ENCODE peak calls at places on chromosomes 1 and 21, in ten cellular contexts. One of them, this sample, is unnamed.

GRCh38 chr1:203324103-203325003 is 19.0 kb downstream of the BTG2 start:
- DNase-seq in NCI-H2081 treated with DMSO at 0.1 percent for 48 hours: no peak
- DNase-seq in PC-3: no peak
- DNase-seq in activated naive CD8-positive, alpha-beta T cell treated with anti-CD3 and anti-CD28 coated beads, Interleukin-2, amount 50 U/mL, for 16 hours: peak; percentile 14
- DNase-seq in HCEC 1CT: no peak
- DNase-seq in AG08396: no peak
- DNase-seq in NCI-H1105 treated with DMSO at 0.1 percent for 48 hours: no peak
- DNase-seq in HCT116: no peak
- DNase-seq in AG04450: no peak
- DNase-seq in SK-N-SH: no peak
- DNase-seq in this sample: peak; percentile 57

GRCh38 chr1:19332832-19333231 is 20.7 kb downstream of the SLC66A1 start:
- DNase-seq in SK-N-SH: no peak
- DNase-seq in AG08396: no peak
- DNase-seq in HCT116: no peak
- DNase-seq in HCEC 1CT: no peak
- DNase-seq in activated naive CD8-positive, alpha-beta T cell treated with anti-CD3 and anti-CD28 coated beads, Interleukin-2, amount 50 U/mL, for 16 hours: no peak
- DNase-seq in NCI-H1105 treated with DMSO at 0.1 percent for 48 hours: no peak
- DNase-seq in AG04450: no peak
- DNase-seq in NCI-H2081 treated with DMSO at 0.1 percent for 48 hours: no peak
- DNase-seq in PC-3: no peak
- DNase-seq in this sample: no peak

GRCh38 chr21:44926364-44927101 is 5.8 kb upstream of the ITGB2 start:
- DNase-seq in AG08396: no peak
- DNase-seq in SK-N-SH: no peak
- DNase-seq in HCEC 1CT: no peak
- DNase-seq in NCI-H2081 treated with DMSO at 0.1 percent for 48 hours: no peak
- DNase-seq in PC-3: peak; percentile 21
- DNase-seq in AG04450: no peak
- DNase-seq in HCT116: no peak
- DNase-seq in activated naive CD8-positive, alpha-beta T cell treated with anti-CD3 and anti-CD28 coated beads, Interleukin-2, amount 50 U/mL, for 16 hours: no peak
- DNase-seq in NCI-H1105 treated with DMSO at 0.1 percent for 48 hours: no peak
- DNase-seq in this sample: no peak

GRCh38 chr1:203127672-203128611 is at the start of gene ADORA1:
- DNase-seq in PC-3: peak; percentile 38
- DNase-seq in HCT116: peak; percentile 10
- DNase-seq in NCI-H1105 treated with DMSO at 0.1 percent for 48 hours: peak; percentile 28
- DNase-seq in AG04450: no peak
- DNase-seq in NCI-H2081 treated with DMSO at 0.1 percent for 48 hours: no peak
- DNase-seq in AG08396: peak; percentile 76
- DNase-seq in SK-N-SH: peak; percentile 80
- DNase-seq in HCEC 1CT: peak; percentile 36
- DNase-seq in activated naive CD8-positive, alpha-beta T cell treated with anti-CD3 and anti-CD28 coated beads, Interleukin-2, amount 50 U/mL, for 16 hours: no peak
- DNase-seq in this sample: peak; percentile 62

GRCh38 chr1:55214214-55214902 is 806 bp downstream of the USP24 start:
- DNase-seq in NCI-H2081 treated with DMSO at 0.1 percent for 48 hours: no peak
- DNase-seq in SK-N-SH: peak; percentile 82
- DNase-seq in activated naive CD8-positive, alpha-beta T cell treated with anti-CD3 and anti-CD28 coated beads, Interleukin-2, amount 50 U/mL, for 16 hours: no peak
- DNase-seq in AG08396: peak; percentile 54
- DNase-seq in NCI-H1105 treated with DMSO at 0.1 percent for 48 hours: peak; percentile 39
- DNase-seq in AG04450: no peak
- DNase-seq in HCT116: no peak
- DNase-seq in HCEC 1CT: no peak
- DNase-seq in PC-3: peak; percentile 40
- DNase-seq in this sample: peak; percentile 70

GRCh38 chr1:34918609-34919561 is 10.6 kb downstream of the DLGAP3 start:
- DNase-seq in AG04450: no peak
- DNase-seq in SK-N-SH: peak; percentile 43
- DNase-seq in NCI-H2081 treated with DMSO at 0.1 percent for 48 hours: no peak
- DNase-seq in AG08396: no peak
- DNase-seq in HCT116: no peak
- DNase-seq in activated naive CD8-positive, alpha-beta T cell treated with anti-CD3 and anti-CD28 coated beads, Interleukin-2, amount 50 U/mL, for 16 hours: no peak
- DNase-seq in PC-3: no peak
- DNase-seq in NCI-H1105 treated with DMSO at 0.1 percent for 48 hours: peak; percentile 83
- DNase-seq in HCEC 1CT: no peak
- DNase-seq in this sample: no peak

GRCh38 chr1:2976180-2976562 is 45.1 kb upstream of the ACTRT2 start:
- DNase-seq in NCI-H1105 treated with DMSO at 0.1 percent for 48 hours: no peak
- DNase-seq in activated naive CD8-positive, alpha-beta T cell treated with anti-CD3 and anti-CD28 coated beads, Interleukin-2, amount 50 U/mL, for 16 hours: no peak
- DNase-seq in NCI-H2081 treated with DMSO at 0.1 percent for 48 hours: no peak
- DNase-seq in SK-N-SH: no peak
- DNase-seq in HCEC 1CT: no peak
- DNase-seq in AG04450: no peak
- DNase-seq in AG08396: no peak
- DNase-seq in HCT116: no peak
- DNase-seq in PC-3: no peak
- DNase-seq in this sample: peak; percentile 12

GRCh38 chr1:230176871-230177411 is 109.9 kb downstream of the GALNT2 start:
- DNase-seq in HCEC 1CT: peak; percentile 29
- DNase-seq in SK-N-SH: peak; percentile 87
- DNase-seq in HCT116: no peak
- DNase-seq in AG04450: no peak
- DNase-seq in NCI-H2081 treated with DMSO at 0.1 percent for 48 hours: peak; percentile 47
- DNase-seq in NCI-H1105 treated with DMSO at 0.1 percent for 48 hours: no peak
- DNase-seq in AG08396: peak; percentile 73
- DNase-seq in PC-3: no peak
- DNase-seq in activated naive CD8-positive, alpha-beta T cell treated with anti-CD3 and anti-CD28 coated beads, Interleukin-2, amount 50 U/mL, for 16 hours: no peak
- DNase-seq in this sample: no peak

GRCh38 chr1:111054656-111055055 is 85.2 kb downstream of the DRAM2 start:
- DNase-seq in HCT116: no peak
- DNase-seq in activated naive CD8-positive, alpha-beta T cell treated with anti-CD3 and anti-CD28 coated beads, Interleukin-2, amount 50 U/mL, for 16 hours: no peak
- DNase-seq in PC-3: no peak
- DNase-seq in SK-N-SH: no peak
- DNase-seq in HCEC 1CT: no peak
- DNase-seq in AG04450: no peak
- DNase-seq in NCI-H2081 treated with DMSO at 0.1 percent for 48 hours: no peak
- DNase-seq in NCI-H1105 treated with DMSO at 0.1 percent for 48 hours: no peak
- DNase-seq in AG08396: no peak
- DNase-seq in this sample: no peak

GRCh38 chr21:41962425-41962966 is 8.7 kb upstream of the C2CD2 start:
- DNase-seq in AG08396: no peak
- DNase-seq in NCI-H2081 treated with DMSO at 0.1 percent for 48 hours: no peak
- DNase-seq in activated naive CD8-positive, alpha-beta T cell treated with anti-CD3 and anti-CD28 coated beads, Interleukin-2, amount 50 U/mL, for 16 hours: no peak
- DNase-seq in SK-N-SH: no peak
- DNase-seq in HCEC 1CT: no peak
- DNase-seq in HCT116: no peak
- DNase-seq in AG04450: no peak
- DNase-seq in NCI-H1105 treated with DMSO at 0.1 percent for 48 hours: no peak
- DNase-seq in PC-3: no peak
- DNase-seq in this sample: no peak

GRCh38 chr1:154819628-154820590 is 50.2 kb downstream of the KCNN3 start:
- DNase-seq in NCI-H2081 treated with DMSO at 0.1 percent for 48 hours: no peak
- DNase-seq in activated naive CD8-positive, alpha-beta T cell treated with anti-CD3 and anti-CD28 coated beads, Interleukin-2, amount 50 U/mL, for 16 hours: no peak
- DNase-seq in HCEC 1CT: no peak
- DNase-seq in NCI-H1105 treated with DMSO at 0.1 percent for 48 hours: peak; percentile 11
- DNase-seq in AG04450: no peak
- DNase-seq in SK-N-SH: peak; percentile 57
- DNase-seq in AG08396: peak; percentile 36
- DNase-seq in PC-3: peak; percentile 48
- DNase-seq in HCT116: peak; percentile 26
- DNase-seq in this sample: no peak

GRCh38 chr1:194104247-194104844 is 917.9 kb upstream of the B3GALT2 start:
- DNase-seq in AG04450: no peak
- DNase-seq in activated naive CD8-positive, alpha-beta T cell treated with anti-CD3 and anti-CD28 coated beads, Interleukin-2, amount 50 U/mL, for 16 hours: no peak
- DNase-seq in AG08396: no peak
- DNase-seq in HCEC 1CT: no peak
- DNase-seq in NCI-H1105 treated with DMSO at 0.1 percent for 48 hours: no peak
- DNase-seq in NCI-H2081 treated with DMSO at 0.1 percent for 48 hours: no peak
- DNase-seq in HCT116: no peak
- DNase-seq in PC-3: no peak
- DNase-seq in SK-N-SH: no peak
- DNase-seq in this sample: no peak

GRCh38 chr21:28069446-28069845 is 923.2 kb downstream of the LTN1 start:
- DNase-seq in PC-3: peak; percentile 17
- DNase-seq in HCEC 1CT: peak; percentile 38
- DNase-seq in AG04450: peak; percentile 63
- DNase-seq in HCT116: no peak
- DNase-seq in NCI-H2081 treated with DMSO at 0.1 percent for 48 hours: no peak
- DNase-seq in SK-N-SH: no peak
- DNase-seq in activated naive CD8-positive, alpha-beta T cell treated with anti-CD3 and anti-CD28 coated beads, Interleukin-2, amount 50 U/mL, for 16 hours: no peak
- DNase-seq in NCI-H1105 treated with DMSO at 0.1 percent for 48 hours: no peak
- DNase-seq in AG08396: peak; percentile 25
- DNase-seq in this sample: no peak

GRCh38 chr1:78491311-78492071 is 717 bp downstream of the PTGFR start:
- DNase-seq in AG04450: no peak
- DNase-seq in NCI-H2081 treated with DMSO at 0.1 percent for 48 hours: no peak
- DNase-seq in HCEC 1CT: peak; percentile 72
- DNase-seq in AG08396: peak; percentile 62
- DNase-seq in HCT116: no peak
- DNase-seq in SK-N-SH: peak; percentile 57
- DNase-seq in activated naive CD8-positive, alpha-beta T cell treated with anti-CD3 and anti-CD28 coated beads, Interleukin-2, amount 50 U/mL, for 16 hours: no peak
- DNase-seq in PC-3: peak; percentile 58
- DNase-seq in NCI-H1105 treated with DMSO at 0.1 percent for 48 hours: peak; percentile 17
- DNase-seq in this sample: peak; percentile 6

GRCh38 chr1:31564606-31564989 is 11.7 kb upstream of the TINAGL1 start:
- DNase-seq in HCEC 1CT: no peak
- DNase-seq in NCI-H1105 treated with DMSO at 0.1 percent for 48 hours: no peak
- DNase-seq in PC-3: no peak
- DNase-seq in AG04450: no peak
- DNase-seq in AG08396: no peak
- DNase-seq in HCT116: no peak
- DNase-seq in activated naive CD8-positive, alpha-beta T cell treated with anti-CD3 and anti-CD28 coated beads, Interleukin-2, amount 50 U/mL, for 16 hours: no peak
- DNase-seq in SK-N-SH: no peak
- DNase-seq in NCI-H2081 treated with DMSO at 0.1 percent for 48 hours: no peak
- DNase-seq in this sample: no peak

GRCh38 chr1:226608699-226609505 is 60.3 kb downstream of the STUM start:
- DNase-seq in PC-3: peak; percentile 86
- DNase-seq in HCT116: peak; percentile 51
- DNase-seq in SK-N-SH: peak; percentile 84
- DNase-seq in NCI-H1105 treated with DMSO at 0.1 percent for 48 hours: peak; percentile 44
- DNase-seq in HCEC 1CT: peak; percentile 45
- DNase-seq in AG08396: peak; percentile 72
- DNase-seq in NCI-H2081 treated with DMSO at 0.1 percent for 48 hours: no peak
- DNase-seq in AG04450: peak; percentile 15
- DNase-seq in activated naive CD8-positive, alpha-beta T cell treated with anti-CD3 and anti-CD28 coated beads, Interleukin-2, amount 50 U/mL, for 16 hours: peak; percentile 43
- DNase-seq in this sample: peak; percentile 74

GRCh38 chr21:42707207-42707830 is 53.9 kb downstream of the PDE9A start:
- DNase-seq in HCEC 1CT: no peak
- DNase-seq in HCT116: no peak
- DNase-seq in PC-3: no peak
- DNase-seq in activated naive CD8-positive, alpha-beta T cell treated with anti-CD3 and anti-CD28 coated beads, Interleukin-2, amount 50 U/mL, for 16 hours: no peak
- DNase-seq in NCI-H2081 treated with DMSO at 0.1 percent for 48 hours: no peak
- DNase-seq in AG08396: no peak
- DNase-seq in SK-N-SH: no peak
- DNase-seq in AG04450: no peak
- DNase-seq in NCI-H1105 treated with DMSO at 0.1 percent for 48 hours: no peak
- DNase-seq in this sample: no peak

GRCh38 chr1:6392880-6393399 is 627 bp downstream of the ACOT7 start:
- DNase-seq in AG08396: peak; percentile 59
- DNase-seq in NCI-H2081 treated with DMSO at 0.1 percent for 48 hours: no peak
- DNase-seq in SK-N-SH: no peak
- DNase-seq in NCI-H1105 treated with DMSO at 0.1 percent for 48 hours: no peak
- DNase-seq in activated naive CD8-positive, alpha-beta T cell treated with anti-CD3 and anti-CD28 coated beads, Interleukin-2, amount 50 U/mL, for 16 hours: no peak
- DNase-seq in PC-3: no peak
- DNase-seq in HCT116: no peak
- DNase-seq in HCEC 1CT: no peak
- DNase-seq in AG04450: no peak
- DNase-seq in this sample: no peak

GRCh38 chr1:59367269-59368006 is 70.5 kb downstream of the FGGY start:
- DNase-seq in SK-N-SH: no peak
- DNase-seq in HCEC 1CT: peak; percentile 94
- DNase-seq in activated naive CD8-positive, alpha-beta T cell treated with anti-CD3 and anti-CD28 coated beads, Interleukin-2, amount 50 U/mL, for 16 hours: no peak
- DNase-seq in NCI-H2081 treated with DMSO at 0.1 percent for 48 hours: no peak
- DNase-seq in NCI-H1105 treated with DMSO at 0.1 percent for 48 hours: no peak
- DNase-seq in HCT116: no peak
- DNase-seq in AG08396: peak; percentile 77
- DNase-seq in AG04450: peak; percentile 82
- DNase-seq in PC-3: no peak
- DNase-seq in this sample: peak; percentile 44

GRCh38 chr21:31133243-31133830 is 95.1 kb upstream of the KRTAP19-8 start:
- DNase-seq in activated naive CD8-positive, alpha-beta T cell treated with anti-CD3 and anti-CD28 coated beads, Interleukin-2, amount 50 U/mL, for 16 hours: no peak
- DNase-seq in SK-N-SH: no peak
- DNase-seq in NCI-H2081 treated with DMSO at 0.1 percent for 48 hours: no peak
- DNase-seq in NCI-H1105 treated with DMSO at 0.1 percent for 48 hours: no peak
- DNase-seq in HCEC 1CT: no peak
- DNase-seq in AG04450: no peak
- DNase-seq in AG08396: no peak
- DNase-seq in HCT116: no peak
- DNase-seq in PC-3: no peak
- DNase-seq in this sample: no peak

GRCh38 chr1:87450615-87451209 is 122.0 kb downstream of the LMO4 start:
- DNase-seq in AG08396: no peak
- DNase-seq in HCT116: no peak
- DNase-seq in SK-N-SH: no peak
- DNase-seq in PC-3: peak; percentile 29
- DNase-seq in AG04450: no peak
- DNase-seq in HCEC 1CT: no peak
- DNase-seq in NCI-H1105 treated with DMSO at 0.1 percent for 48 hours: no peak
- DNase-seq in NCI-H2081 treated with DMSO at 0.1 percent for 48 hours: no peak
- DNase-seq in activated naive CD8-positive, alpha-beta T cell treated with anti-CD3 and anti-CD28 coated beads, Interleukin-2, amount 50 U/mL, for 16 hours: no peak
- DNase-seq in this sample: peak; percentile 32

GRCh38 chr1:53869454-53870117 is 20.0 kb downstream of the YIPF1 start:
- DNase-seq in HCEC 1CT: no peak
- DNase-seq in SK-N-SH: no peak
- DNase-seq in AG04450: no peak
- DNase-seq in HCT116: no peak
- DNase-seq in PC-3: no peak
- DNase-seq in activated naive CD8-positive, alpha-beta T cell treated with anti-CD3 and anti-CD28 coated beads, Interleukin-2, amount 50 U/mL, for 16 hours: no peak
- DNase-seq in AG08396: no peak
- DNase-seq in NCI-H1105 treated with DMSO at 0.1 percent for 48 hours: no peak
- DNase-seq in NCI-H2081 treated with DMSO at 0.1 percent for 48 hours: no peak
- DNase-seq in this sample: no peak

GRCh38 chr1:62906428-62906886 is 122.5 kb downstream of the ATG4C start:
- DNase-seq in NCI-H2081 treated with DMSO at 0.1 percent for 48 hours: no peak
- DNase-seq in HCEC 1CT: no peak
- DNase-seq in PC-3: peak; percentile 7
- DNase-seq in AG04450: no peak
- DNase-seq in AG08396: peak; percentile 13
- DNase-seq in activated naive CD8-positive, alpha-beta T cell treated with anti-CD3 and anti-CD28 coated beads, Interleukin-2, amount 50 U/mL, for 16 hours: no peak
- DNase-seq in NCI-H1105 treated with DMSO at 0.1 percent for 48 hours: peak; percentile 4
- DNase-seq in SK-N-SH: peak; percentile 10
- DNase-seq in HCT116: peak; percentile 21
- DNase-seq in this sample: no peak

GRCh38 chr1:21898326-21899155 is 38.6 kb downstream of the HSPG2 start:
- DNase-seq in AG04450: no peak
- DNase-seq in NCI-H1105 treated with DMSO at 0.1 percent for 48 hours: no peak
- DNase-seq in SK-N-SH: no peak
- DNase-seq in activated naive CD8-positive, alpha-beta T cell treated with anti-CD3 and anti-CD28 coated beads, Interleukin-2, amount 50 U/mL, for 16 hours: no peak
- DNase-seq in NCI-H2081 treated with DMSO at 0.1 percent for 48 hours: no peak
- DNase-seq in HCT116: no peak
- DNase-seq in PC-3: no peak
- DNase-seq in HCEC 1CT: no peak
- DNase-seq in AG08396: peak; percentile 67
- DNase-seq in this sample: no peak

GRCh38 chr1:204130178-204130577 is 21.7 kb downstream of the ETNK2 start:
- DNase-seq in NCI-H2081 treated with DMSO at 0.1 percent for 48 hours: no peak
- DNase-seq in AG08396: no peak
- DNase-seq in NCI-H1105 treated with DMSO at 0.1 percent for 48 hours: peak; percentile 79
- DNase-seq in SK-N-SH: peak; percentile 80
- DNase-seq in HCEC 1CT: no peak
- DNase-seq in PC-3: peak; percentile 51
- DNase-seq in HCT116: no peak
- DNase-seq in AG04450: no peak
- DNase-seq in activated naive CD8-positive, alpha-beta T cell treated with anti-CD3 and anti-CD28 coated beads, Interleukin-2, amount 50 U/mL, for 16 hours: no peak
- DNase-seq in this sample: no peak

GRCh38 chr1:208688656-208689315 is 444.6 kb upstream of the PLXNA2 start:
- DNase-seq in activated naive CD8-positive, alpha-beta T cell treated with anti-CD3 and anti-CD28 coated beads, Interleukin-2, amount 50 U/mL, for 16 hours: no peak
- DNase-seq in NCI-H2081 treated with DMSO at 0.1 percent for 48 hours: no peak
- DNase-seq in HCEC 1CT: no peak
- DNase-seq in SK-N-SH: no peak
- DNase-seq in AG08396: no peak
- DNase-seq in PC-3: no peak
- DNase-seq in HCT116: no peak
- DNase-seq in NCI-H1105 treated with DMSO at 0.1 percent for 48 hours: no peak
- DNase-seq in AG04450: no peak
- DNase-seq in this sample: no peak

GRCh38 chr1:193036337-193037047 is 22.7 kb downstream of the UCHL5 start:
- DNase-seq in PC-3: no peak
- DNase-seq in activated naive CD8-positive, alpha-beta T cell treated with anti-CD3 and anti-CD28 coated beads, Interleukin-2, amount 50 U/mL, for 16 hours: no peak
- DNase-seq in HCEC 1CT: no peak
- DNase-seq in HCT116: no peak
- DNase-seq in NCI-H2081 treated with DMSO at 0.1 percent for 48 hours: no peak
- DNase-seq in SK-N-SH: no peak
- DNase-seq in NCI-H1105 treated with DMSO at 0.1 percent for 48 hours: no peak
- DNase-seq in AG08396: no peak
- DNase-seq in AG04450: no peak
- DNase-seq in this sample: no peak

GRCh38 chr21:29295066-29295650 is 3.6 kb upstream of the BACH1 start:
- DNase-seq in AG04450: no peak
- DNase-seq in SK-N-SH: no peak
- DNase-seq in HCEC 1CT: no peak
- DNase-seq in AG08396: no peak
- DNase-seq in NCI-H1105 treated with DMSO at 0.1 percent for 48 hours: no peak
- DNase-seq in NCI-H2081 treated with DMSO at 0.1 percent for 48 hours: no peak
- DNase-seq in HCT116: no peak
- DNase-seq in activated naive CD8-positive, alpha-beta T cell treated with anti-CD3 and anti-CD28 coated beads, Interleukin-2, amount 50 U/mL, for 16 hours: no peak
- DNase-seq in PC-3: no peak
- DNase-seq in this sample: no peak